ENCODE peak calls at places on chromosome 6, in nine cellular contexts. X is tibial artery, H is choroid plexus epithelial cell, A is GM23338, L is fibroblast of the aortic adventitia, Y is glutamatergic neuron, R is stomach, Q is AG10803, I is HepG2. C is an unnamed sample.

GRCh38 chr6:164854526-164854925 is 454.9 kb downstream of the C6orf118 start:
- DNase-seq in X (no peak), A (no peak), Q (no peak), H (no peak), Y (no peak), R (no peak), I (no peak), L (no peak), C (no peak)

GRCh38 chr6:34205466-34205865 is 31.2 kb upstream of the HMGA1 start:
- DNase-seq in R (no peak), Q (no peak), H (no peak), L (no peak), I (no peak), X (no peak), A (no peak), Y (no peak), C (no peak)

GRCh38 chr6:14321992-14322772 is 204.6 kb downstream of the CD83 start:
- DNase-seq in X (no peak), Y (no peak), L (no peak), H (peak; percentile 7), A (peak; percentile 29), Q (no peak), R (no peak), I (no peak), C (peak; percentile 26)

GRCh38 chr6:68468244-68468884 is 166.7 kb upstream of the ADGRB3 start:
- DNase-seq in Y (peak; percentile 23), A (peak; percentile 56), X (no peak), R (no peak), L (no peak), H (peak; percentile 11), Q (no peak), I (no peak), C (peak; percentile 11)

GRCh38 chr6:106146852-106147351 is 60.8 kb downstream of the PRDM1 start:
- DNase-seq in Y (no peak), X (no peak), I (no peak), Q (no peak), L (no peak), A (no peak), R (no peak), H (no peak), C (no peak)

GRCh38 chr6:36364669-36365479 is 22.6 kb downstream of the ETV7 start:
- DNase-seq in R (peak; percentile 70), L (peak; percentile 59), X (no peak), I (no peak), A (no peak), Q (no peak), Y (no peak), H (peak; percentile 69), C (no peak)

GRCh38 chr6:155171109-155171746 is 92.6 kb upstream of the CLDN20 start:
- DNase-seq in X (peak; percentile 60), L (peak; percentile 93), H (peak; percentile 92), I (peak; percentile 73), Q (peak; percentile 96), R (no peak), A (no peak), Y (no peak), C (peak; percentile 94)

GRCh38 chr6:33965766-33966165 is 162.0 kb upstream of the MLN start:
- DNase-seq in X (no peak), I (no peak), H (no peak), Y (no peak), A (no peak), Q (no peak), L (no peak), R (no peak), C (peak; percentile 76)

GRCh38 chr6:95364016-95364604 is 213.2 kb upstream of the MANEA start:
- DNase-seq in H (peak; percentile 38), R (no peak), A (peak; percentile 69), I (peak; percentile 20), L (peak; percentile 9), Y (no peak), X (no peak), Q (peak; percentile 0), C (peak; percentile 27)

GRCh38 chr6:67009818-67010217 is 1302.8 kb upstream of the EYS start:
- DNase-seq in Y (no peak), R (no peak), H (peak; percentile 12), A (peak; percentile 78), Q (no peak), X (no peak), I (peak; percentile 39), L (no peak), C (no peak)

GRCh38 chr6:167045828-167046580 is 46.8 kb downstream of the CEP43 start:
- DNase-seq in L (no peak), X (no peak), I (peak; percentile 21), Y (no peak), H (no peak), Q (no peak), R (no peak), A (peak; percentile 39), C (no peak)

GRCh38 chr6:107539409-107539808 is 49.5 kb downstream of the SOBP start:
- DNase-seq in A (no peak), H (no peak), I (peak; percentile 96), X (no peak), R (no peak), Q (no peak), L (no peak), Y (no peak), C (no peak)

GRCh38 chr6:161374971-161375873 is 101.4 kb upstream of the AGPAT4 start:
- DNase-seq in R (peak; percentile 92), Y (peak; percentile 40), I (peak; percentile 9), L (peak; percentile 26), Q (peak; percentile 32), X (peak; percentile 72), H (no peak), A (peak; percentile 67), C (peak; percentile 50)

GRCh38 chr6:46677314-46677654 is 10.4 kb upstream of the TDRD6 start:
- DNase-seq in H (peak; percentile 13), R (no peak), L (no peak), X (no peak), Y (no peak), I (peak; percentile 16), A (peak; percentile 65), Q (no peak), C (peak; percentile 1)

GRCh38 chr6:130680118-130680517 is 147.1 kb upstream of the SMLR1 start:
- DNase-seq in R (no peak), Y (no peak), Q (peak; percentile 72), L (peak; percentile 91), H (peak; percentile 40), A (no peak), X (no peak), I (no peak), C (peak; percentile 79)

GRCh38 chr6:99013145-99013544 is 65.4 kb upstream of the FBXL4 start:
- DNase-seq in H (peak; percentile 92), L (peak; percentile 75), A (no peak), I (no peak), X (no peak), R (no peak), Q (peak; percentile 87), Y (no peak), C (peak; percentile 56)

GRCh38 chr6:130229645-130230044 is 6.9 kb upstream of the SAMD3 start:
- DNase-seq in R (no peak), I (no peak), X (no peak), Y (no peak), L (no peak), H (no peak), A (no peak), Q (no peak), C (no peak)

GRCh38 chr6:78436335-78436734 is 431.0 kb upstream of the IRAK1BP1 start:
- DNase-seq in Q (peak; percentile 30), A (peak; percentile 57), X (no peak), R (no peak), I (peak; percentile 1), L (peak; percentile 59), Y (no peak), H (peak; percentile 77), C (peak; percentile 38)

GRCh38 chr6:56526860-56527544 is 115.7 kb downstream of the DST start:
- DNase-seq in A (no peak), I (no peak), Q (no peak), H (no peak), X (no peak), Y (no peak), L (peak; percentile 46), R (no peak), C (no peak)

GRCh38 chr6:145454006-145454405 is 281.3 kb downstream of the EPM2A start:
- DNase-seq in I (no peak), Q (no peak), L (no peak), X (no peak), R (no peak), A (no peak), H (no peak), Y (no peak), C (no peak)

GRCh38 chr6:145457556-145457955 is 277.8 kb downstream of the EPM2A start:
- DNase-seq in Y (no peak), I (no peak), L (no peak), X (no peak), H (no peak), A (no peak), R (no peak), Q (no peak), C (no peak)

GRCh38 chr6:145453376-145453775 is 281.9 kb downstream of the EPM2A start:
- DNase-seq in R (no peak), X (no peak), H (peak; percentile 24), I (no peak), Q (no peak), L (no peak), Y (no peak), A (peak; percentile 47), C (peak; percentile 6)
- TF ChIP-seq CTCF in R (no peak), X (no peak), H (no peak), I (no peak), Q (peak; percentile 14), L (no peak), Y (peak; percentile 69), A (no peak), C (peak; percentile 35)

DNA sequence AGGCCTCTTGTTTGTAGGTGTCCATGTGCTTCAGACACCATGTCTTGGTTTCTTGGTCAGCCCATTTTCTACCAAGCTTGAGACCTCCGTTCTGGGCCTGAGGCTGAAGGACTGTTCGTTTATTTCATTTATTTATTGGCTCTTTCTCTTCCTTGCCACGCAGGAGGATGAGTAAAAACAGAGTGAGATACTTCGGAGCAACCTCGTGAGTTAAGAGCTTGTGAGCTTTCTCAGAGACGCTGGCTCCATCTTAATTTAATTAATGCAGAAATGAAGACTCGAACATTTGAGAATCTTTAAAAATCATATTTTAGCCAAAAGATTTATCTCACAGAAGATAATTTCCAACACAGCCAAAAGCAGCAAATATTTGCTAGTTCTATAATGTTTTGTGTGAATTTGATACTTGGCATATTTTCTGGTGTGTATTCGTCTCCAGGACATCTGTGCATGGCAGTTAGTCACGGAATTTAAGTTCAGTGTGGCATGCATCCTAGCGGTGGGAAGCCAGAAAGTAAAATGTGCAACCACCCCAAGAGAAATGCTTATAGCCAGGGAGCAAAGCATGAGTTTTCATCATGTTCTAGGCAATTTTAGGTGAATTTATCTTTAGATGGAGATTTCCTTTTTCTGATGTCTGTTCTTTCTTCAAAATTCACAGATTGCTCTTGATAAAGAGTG is 76.0 kb downstream of the THBS2 start:
- DNase-seq in Y (no peak), A (no peak), X (no peak), H (peak; percentile 56), Q (peak; percentile 87), R (no peak), L (no peak), I (no peak), C (no peak)
- TF ChIP-seq CTCF in Y (no peak), A (no peak), X (no peak), H (peak; percentile 40), Q (peak; percentile 50), R (no peak), L (peak; percentile 13), I (no peak), C (no peak)

GRCh38 chr6:7106752-7107577 is 796 bp upstream of the RREB1 start:
- DNase-seq in Y (no peak), A (peak; percentile 53), X (peak; percentile 39), H (peak; percentile 14), R (no peak), Q (no peak), I (no peak), L (no peak), C (no peak)
- TF ChIP-seq CTCF in Y (no peak), A (no peak), X (peak; percentile 23), H (peak; percentile 34), R (peak; percentile 38), Q (peak; percentile 47), I (peak; percentile 52), L (peak; percentile 26), C (no peak)

GRCh38 chr6:51489133-51489532 is 598.3 kb downstream of the PKHD1 start:
- DNase-seq in L (no peak), I (no peak), Q (no peak), R (no peak), H (no peak), A (no peak), Y (no peak), X (no peak), C (peak; percentile 43)
- TF ChIP-seq CTCF in L (no peak), I (no peak), Q (no peak), R (no peak), H (no peak), A (no peak), Y (no peak), X (no peak), C (no peak)

C was measured in MCF 10A.